ENCODE peak calls at places on chromosomes 12 and 14, in ten cellular contexts. V, G, P, N, E, R, A, J, B and K are unnamed samples. For H3K9me2, the result is how much of the 10 kb centered on the place peaks cover.

GRCh38 chr12:49547090-49547690 is 8.4 kb downstream of the KCNH3 start:
- DNase-seq in N (no peak), J (no peak), E (peak), A (no peak), R (no peak), P (no peak), G (no peak), B (no peak), V (no peak), K (no peak)

GRCh38 chr14:38137005-38137404 is 70.7 kb upstream of the SSTR1 start:
- DNase-seq in G (peak), E (no peak), A (no peak), B (no peak), V (peak), R (no peak), P (no peak), N (no peak), J (no peak), K (no peak)

GRCh38 chr12:71981149-71981548 is 42.5 kb downstream of the TPH2 start:
- DNase-seq in J (peak), R (peak), A (no peak), E (no peak), G (peak), P (no peak), N (no peak), B (no peak), V (no peak), K (no peak)

GRCh38 chr12:1920971-1921370 is 2.5 kb upstream of the CACNA2D4 start:
- DNase-seq in P (no peak), G (no peak), V (no peak), N (no peak), R (peak), B (no peak), E (peak), A (no peak), J (no peak), K (no peak)

GRCh38 chr12:9327307-9327706 is 119.1 kb upstream of the PZP start:
- DNase-seq in G (no peak), V (no peak), J (no peak), B (no peak), A (no peak), P (no peak), N (no peak), E (no peak), R (no peak), K (no peak)

GRCh38 chr12:122687091-122687490 is 16.1 kb downstream of the HCAR2 start:
- DNase-seq in B (no peak), P (no peak), R (peak), N (no peak), A (no peak), E (no peak), V (no peak), J (peak), G (no peak), K (no peak)

GRCh38 chr14:104117341-104118005 is 20.9 kb upstream of the KIF26A start:
- DNase-seq in V (no peak), G (no peak), N (no peak), J (no peak), E (peak), P (no peak), R (no peak), A (no peak), B (no peak), K (no peak)

GRCh38 chr12:75854681-75855309 is 176.8 kb downstream of the PHLDA1 start:
- DNase-seq in A (no peak), B (no peak), P (no peak), E (no peak), N (no peak), V (no peak), J (no peak), G (peak), R (no peak), K (no peak)

GRCh38 chr12:87930652-87931051 is 98.5 kb downstream of the C12orf50 start:
- DNase-seq in N (no peak), P (no peak), B (no peak), G (no peak), V (no peak), E (no peak), R (no peak), A (no peak), J (no peak), K (no peak)

GRCh38 chr14:93103392-93104080 is 12.2 kb downstream of the ITPK1 start:
- DNase-seq in B (peak), V (no peak), R (no peak), N (no peak), A (peak), E (peak), P (no peak), G (peak), J (no peak), K (peak)

GRCh38 chr12:111369496-111370220 is 763 bp upstream of the PHETA1 start:
- DNase-seq in G (peak), N (no peak), E (no peak), A (no peak), P (no peak), B (no peak), V (no peak), J (peak), R (no peak), K (no peak)

GRCh38 chr12:108482717-108483212 is 32.3 kb upstream of the FICD start:
- DNase-seq in A (no peak), V (no peak), B (no peak), E (no peak), R (no peak), N (no peak), P (peak), G (peak), J (peak), K (no peak)

GRCh38 chr14:76778546-76779215 is 17.4 kb downstream of the VASH1 start:
- DNase-seq in N (no peak), R (no peak), E (no peak), B (no peak), J (no peak), A (no peak), P (no peak), G (no peak), V (no peak), K (no peak)

GRCh38 chr12:286531-287300 is 24.1 kb upstream of the SLC6A13 start:
- DNase-seq in N (no peak), V (no peak), B (no peak), E (no peak), G (no peak), J (no peak), A (no peak), P (no peak), R (no peak), K (no peak)

GRCh38 chr12:106126441-106127288 is 12.1 kb downstream of the NUAK1 start:
- DNase-seq in P (no peak), N (no peak), G (peak), A (no peak), V (no peak), J (peak), B (peak), R (peak), E (no peak), K (no peak)

GRCh38 chr14:101458536-101459391 is 102.5 kb upstream of the DIO3 start:
- DNase-seq in R (peak), J (peak), B (no peak), E (peak), N (no peak), V (no peak), A (no peak), G (no peak), P (peak), K (no peak)

GRCh38 chr12:10851243-10851858 is 2.1 kb upstream of the PRR4 start:
- DNase-seq in B (no peak), V (no peak), J (peak), N (no peak), A (no peak), E (no peak), P (no peak), G (no peak), R (no peak), K (no peak)

GRCh38 chr12:95554532-95555071 is 3.3 kb upstream of the USP44 start:
- DNase-seq in A (no peak), N (no peak), E (no peak), J (peak), V (no peak), G (no peak), P (no peak), R (no peak), B (no peak), K (no peak)

GRCh38 chr12:89756638-89757321 is 48.1 kb upstream of the ATP2B1 start:
- DNase-seq in E (no peak), A (peak), B (peak), P (no peak), N (peak), G (peak), J (peak), V (peak), R (peak), K (peak)

GRCh38 chr12:10941916-10942607 is 3.0 kb upstream of the TAS2R14 start:
- DNase-seq in G (no peak), B (peak), R (peak), J (peak), V (no peak), E (no peak), P (peak), N (peak), A (peak), K (no peak)

GRCh38 chr12:122423258-122424165 is 1.0 kb upstream of the CLIP1 start:
- DNase-seq in B (peak), E (peak), A (no peak), G (peak), P (peak), V (peak), R (peak), N (peak), J (no peak), K (peak)

GRCh38 chr12:75655233-75655879 is 143.9 kb upstream of the KRR1 start:
- DNase-seq in N (no peak), B (no peak), V (no peak), A (no peak), G (no peak), J (no peak), R (no peak), E (no peak), P (no peak), K (no peak)

GRCh38 chr14:72597834-72598233 is 296.1 kb downstream of the DPF3 start:
- DNase-seq in R (no peak), G (no peak), B (no peak), P (no peak), N (no peak), V (no peak), A (no peak), E (no peak), J (no peak), K (no peak)

GRCh38 chr14:76761198-76761848 is at the start of gene VASH1:
- DNase-seq in G (peak), P (peak), E (peak), A (peak), B (no peak), N (peak), J (peak), V (no peak), R (peak), K (no peak)

GRCh38 chr12:132669166-132669879 is 17.8 kb downstream of the POLE start:
- DNase-seq in E (no peak), A (no peak), P (no peak), J (no peak), G (no peak), B (no peak), R (no peak), N (no peak), V (no peak), K (no peak)

GRCh38 chr12:112684742-112685141 is 106.8 kb upstream of the RPH3A start:
- DNase-seq in N (no peak), G (no peak), J (no peak), E (no peak), P (peak), R (no peak), B (no peak), A (no peak), V (peak), K (peak)

GRCh38 chr12:52643233-52644077 is 8.6 kb downstream of the KRT2 start:
- DNase-seq in J (no peak), E (no peak), A (no peak), N (no peak), G (no peak), V (no peak), B (no peak), P (no peak), R (no peak), K (no peak)

GRCh38 chr12:9813821-9814798 is 13.2 kb upstream of the KLRF1 start:
- DNase-seq in V (peak), A (peak), E (peak), J (peak), B (peak), R (peak), G (peak), N (peak), P (peak), K (peak)

GRCh38 chr12:22238211-22238610 is 96.3 kb downstream of the ST8SIA1 start:
- DNase-seq in A (no peak), E (no peak), G (no peak), R (no peak), B (no peak), V (no peak), N (no peak), P (no peak), J (no peak), K (no peak)

GRCh38 chr14:77139540-77140342 is 1.9 kb downstream of the ZDHHC22 start:
- DNase-seq in E (peak), V (peak), B (no peak), J (peak), N (peak), R (peak), A (no peak), P (peak), G (peak), K (peak)

GRCh38 chr12:19436931-19437330 is 2.4 kb upstream of the AEBP2 start:
- DNase-seq in P (no peak), V (no peak), N (no peak), B (no peak), G (no peak), A (no peak), E (no peak), R (no peak), J (no peak), K (no peak)

GRCh38 chr14:42480235-42480634 is 873.6 kb downstream of the LRFN5 start:
- DNase-seq in R (no peak), G (no peak), B (no peak), E (no peak), J (no peak), P (no peak), N (no peak), V (no peak), A (no peak), K (no peak)

GRCh38 chr12:65313704-65314317 is 35.3 kb downstream of the MSRB3 start:
- DNase-seq in N (peak), E (no peak), J (peak), G (peak), B (no peak), P (peak), V (peak), A (peak), R (no peak), K (peak)

DNA sequence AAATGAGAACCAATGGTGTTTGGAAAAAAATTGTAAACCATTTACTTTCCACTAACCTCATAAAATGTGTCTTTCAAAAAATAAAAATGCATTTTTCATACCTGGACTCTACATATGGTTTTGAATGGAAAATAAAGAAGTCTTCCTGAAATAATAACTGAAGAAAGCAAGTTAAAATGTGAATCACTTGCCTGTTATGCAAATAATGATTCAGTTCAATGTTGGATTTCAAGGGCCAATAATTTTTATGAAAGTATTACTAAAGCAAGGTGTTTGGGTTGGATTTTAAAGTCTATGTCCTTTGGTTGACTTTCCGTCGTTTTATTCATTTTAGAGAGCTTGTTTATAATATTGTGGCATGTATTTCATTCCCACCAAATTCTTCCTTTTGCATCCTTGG is 138.7 kb downstream of the CCDC91 start:
- DNase-seq in R (no peak), E (no peak), N (no peak), G (no peak), J (peak), B (no peak), P (no peak), A (no peak), V (no peak), K (no peak)
- H3K9me2 ChIP-seq in R (under half), E (under half), N (under half), G (under half), J (under half), B (under half), P (under half), A (under half), V (under half), K (under half)

GRCh38 chr12:120287491-120287890 is 4.2 kb downstream of the RNU4-2 start:
- DNase-seq in V (no peak), A (no peak), P (no peak), J (no peak), G (no peak), N (no peak), B (no peak), R (no peak), E (no peak), K (no peak)

GRCh38 chr12:120282229-120282628 is 9.5 kb downstream of the RNU4-2 start:
- DNase-seq in G (no peak), N (no peak), B (no peak), E (no peak), R (no peak), P (peak), A (no peak), J (no peak), V (no peak), K (no peak)

GRCh38 chr12:120286768-120287490 is 4.8 kb downstream of the RNU4-2 start:
- DNase-seq in R (no peak), N (no peak), V (no peak), A (no peak), E (no peak), P (peak), G (no peak), J (peak), B (peak), K (no peak)

GRCh38 chr12:120278137-120279069 is 12.9 kb upstream of the PXN start:
- DNase-seq in B (no peak), G (no peak), A (no peak), R (no peak), P (no peak), J (no peak), E (no peak), N (no peak), V (no peak), K (no peak)

DNA sequence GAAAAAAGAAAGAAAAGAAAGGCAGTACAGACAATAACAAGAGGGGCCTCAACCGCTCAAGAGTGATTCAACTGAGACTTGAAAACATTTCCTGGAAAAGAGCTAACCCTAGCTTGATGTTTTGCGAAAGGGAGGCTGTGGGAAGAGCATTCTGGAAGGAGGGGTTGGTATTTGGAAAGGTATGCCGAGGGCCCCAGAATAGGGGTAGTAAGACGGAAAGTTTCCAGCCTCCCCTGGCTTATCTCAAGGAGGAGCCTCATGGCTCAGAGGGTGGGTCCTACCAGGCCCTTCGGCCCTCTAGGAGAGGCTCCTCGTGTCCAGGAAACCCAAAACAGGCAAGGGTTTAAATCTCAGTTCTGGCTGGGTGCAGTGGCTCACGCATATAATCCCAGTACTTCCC is 8.4 kb downstream of the RNU4-2 start:
- DNase-seq in A (no peak), E (no peak), B (no peak), G (no peak), J (no peak), V (no peak), N (no peak), R (peak), P (peak), K (no peak)
- H3K9me2 ChIP-seq in A (under half), E (under half), B (under half), G (under half), J (under half), V (under half), N (under half), R (under half), P (under half), K (under half)

DNA sequence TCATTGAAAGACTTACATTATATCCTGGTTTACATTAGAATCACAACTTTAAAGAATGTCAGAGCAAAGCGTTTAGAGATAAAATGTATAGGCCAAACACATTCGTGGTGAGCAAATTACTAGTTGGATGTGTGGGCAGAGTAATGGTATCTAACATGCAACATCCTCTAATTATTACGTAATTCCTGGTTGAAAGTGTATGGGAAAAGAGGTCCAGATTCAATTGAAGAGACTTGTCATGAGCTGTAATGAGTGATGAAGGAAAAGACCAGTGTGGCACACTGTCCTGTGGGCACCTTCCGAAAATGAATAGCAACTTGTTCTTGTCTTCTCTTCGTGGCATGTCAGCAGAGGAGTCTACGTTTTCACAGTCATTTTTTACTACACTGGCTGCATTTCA is 192.8 kb downstream of the LRIG3 start:
- DNase-seq in J (no peak), R (no peak), N (no peak), A (no peak), G (peak), V (no peak), B (no peak), E (no peak), P (no peak), K (no peak)
- H3K9me2 ChIP-seq in J (under half), R (under half), N (under half), A (under half), G (under half), V (under half), B (under half), E (under half), P (under half), K (under half)

DNA sequence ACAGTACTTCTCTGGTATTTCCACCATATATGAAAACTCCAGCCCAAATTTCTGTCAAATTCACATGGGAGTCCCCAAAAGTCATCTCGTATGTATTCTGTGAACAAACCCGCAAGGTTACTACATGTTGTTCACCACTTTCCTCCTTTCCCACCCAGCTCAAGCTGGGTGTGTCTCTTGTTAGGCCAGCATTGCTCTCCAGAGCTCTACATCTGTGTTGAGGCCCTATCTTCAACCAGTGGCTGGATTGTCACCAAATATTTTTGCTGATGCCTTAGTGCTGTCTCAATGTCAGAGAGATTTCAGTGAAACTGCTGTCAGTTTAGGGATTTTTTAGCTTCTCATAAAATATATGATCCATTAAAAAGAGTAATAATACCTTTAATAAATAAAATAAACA is 230.9 kb downstream of the BTG1 start:
- DNase-seq in P (no peak), R (no peak), B (no peak), J (no peak), N (no peak), A (no peak), G (no peak), E (no peak), V (no peak), K (no peak)
- H3K9me2 ChIP-seq in P (under half), R (under half), B (under half), J (under half), N (under half), A (under half), G (under half), E (under half), V (under half), K (under half)

DNA sequence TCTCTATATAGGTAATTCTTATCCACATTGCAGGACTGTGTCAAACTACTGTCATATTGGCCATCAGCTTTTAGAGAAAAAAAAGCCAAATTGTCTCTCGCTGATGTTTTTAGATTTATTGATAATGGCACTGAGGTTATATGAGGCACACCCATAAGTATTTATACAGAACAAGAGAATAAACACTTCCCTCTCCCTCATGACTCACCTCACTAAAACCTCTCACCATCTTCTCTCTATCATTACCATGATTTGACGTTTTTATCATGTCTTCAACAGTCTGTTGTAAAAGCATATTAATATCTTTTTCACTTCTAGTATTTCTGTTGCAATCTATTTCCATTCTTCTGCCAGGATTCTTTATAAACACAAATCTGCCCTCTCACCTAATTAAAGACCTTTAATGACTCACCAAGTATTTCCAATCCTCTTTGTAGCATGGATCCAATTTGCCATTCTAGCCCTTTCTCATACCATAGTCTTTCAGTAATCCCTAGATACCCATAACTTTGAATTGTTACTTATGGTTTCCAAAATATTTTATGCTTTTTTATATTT is 527.7 kb downstream of the SLC16A7 start:
- DNase-seq in R (no peak), P (no peak), G (peak), N (no peak), J (peak), B (no peak), A (no peak), V (no peak), E (no peak), K (no peak)
- H3K9me2 ChIP-seq in R (under half), P (under half), G (under half), N (under half), J (under half), B (under half), A (under half), V (under half), E (under half), K (under half)

GRCh38 chr14:37081220-37081619 is 91.2 kb downstream of the SLC25A21 start:
- DNase-seq in P (no peak), B (peak), V (no peak), E (no peak), N (peak), A (no peak), G (peak), J (peak), R (no peak), K (no peak)
- H3K9me2 ChIP-seq in P (under half), B (under half), V (under half), E (under half), N (under half), A (under half), G (under half), J (under half), R (under half), K (under half)